ENCODE peak calls at places on chromosomes 4 and X, in six cellular contexts. One of them, this sample, is unnamed.

GRCh38 chrX:103927633-103928032 is 34.8 kb upstream of the TMSB15B start:
- DNase-seq in DND-41: no peak
- DNase-seq in brain microvascular endothelial cell: no peak
- DNase-seq in CD4-positive, alpha-beta T cell: no peak
- DNase-seq in dorsolateral prefrontal cortex: no peak
- DNase-seq in heart right ventricle: no peak
- DNase-seq in this sample: no peak

GRCh38 chr4:129668092-129668491 is 572.1 kb downstream of the C4orf33 start:
- DNase-seq in DND-41: no peak
- DNase-seq in brain microvascular endothelial cell: no peak
- DNase-seq in CD4-positive, alpha-beta T cell: no peak
- DNase-seq in dorsolateral prefrontal cortex: no peak
- DNase-seq in heart right ventricle: no peak
- DNase-seq in this sample: no peak

GRCh38 chrX:267771-268261 is 13.4 kb upstream of the PLCXD1 start:
- DNase-seq in DND-41: no peak
- DNase-seq in brain microvascular endothelial cell: no peak
- DNase-seq in CD4-positive, alpha-beta T cell: no peak
- DNase-seq in dorsolateral prefrontal cortex: no peak
- DNase-seq in heart right ventricle: no peak
- DNase-seq in this sample: no peak

GRCh38 chrX:5876984-5877655 is 351.5 kb downstream of the NLGN4X start:
- DNase-seq in DND-41: no peak
- DNase-seq in brain microvascular endothelial cell: no peak
- DNase-seq in CD4-positive, alpha-beta T cell: no peak
- DNase-seq in dorsolateral prefrontal cortex: no peak
- DNase-seq in heart right ventricle: no peak
- DNase-seq in this sample: no peak

GRCh38 chr4:117755438-117755837 is 278.8 kb upstream of the NDST3 start:
- DNase-seq in DND-41: no peak
- DNase-seq in brain microvascular endothelial cell: no peak
- DNase-seq in CD4-positive, alpha-beta T cell: no peak
- DNase-seq in dorsolateral prefrontal cortex: no peak
- DNase-seq in heart right ventricle: no peak
- DNase-seq in this sample: no peak

GRCh38 chr4:8319061-8319460 is 49.5 kb downstream of the HTRA3 start:
- DNase-seq in DND-41: no peak
- DNase-seq in brain microvascular endothelial cell: no peak
- DNase-seq in CD4-positive, alpha-beta T cell: no peak
- DNase-seq in dorsolateral prefrontal cortex: no peak
- DNase-seq in heart right ventricle: no peak
- DNase-seq in this sample: no peak

GRCh38 chrX:32745323-32745722 is 466.0 kb downstream of the DMD start:
- DNase-seq in DND-41: no peak
- DNase-seq in brain microvascular endothelial cell: no peak
- DNase-seq in CD4-positive, alpha-beta T cell: no peak
- DNase-seq in dorsolateral prefrontal cortex: no peak
- DNase-seq in heart right ventricle: no peak
- DNase-seq in this sample: no peak

GRCh38 chr4:3402409-3403103 is 39.2 kb upstream of the HGFAC start:
- DNase-seq in DND-41: no peak
- DNase-seq in brain microvascular endothelial cell: peak
- DNase-seq in CD4-positive, alpha-beta T cell: no peak
- DNase-seq in dorsolateral prefrontal cortex: no peak
- DNase-seq in heart right ventricle: no peak
- DNase-seq in this sample: no peak

GRCh38 chrX:25202827-25203226 is 187.1 kb upstream of the ARX start:
- DNase-seq in DND-41: no peak
- DNase-seq in brain microvascular endothelial cell: no peak
- DNase-seq in CD4-positive, alpha-beta T cell: no peak
- DNase-seq in dorsolateral prefrontal cortex: no peak
- DNase-seq in heart right ventricle: no peak
- DNase-seq in this sample: no peak

GRCh38 chrX:153636716-153637115 is 10.3 kb upstream of the DUSP9 start:
- DNase-seq in DND-41: no peak
- DNase-seq in brain microvascular endothelial cell: no peak
- DNase-seq in CD4-positive, alpha-beta T cell: no peak
- DNase-seq in dorsolateral prefrontal cortex: no peak
- DNase-seq in heart right ventricle: no peak
- DNase-seq in this sample: no peak

GRCh38 chr4:154304679-154305078 is 186.9 kb downstream of the DCHS2 start:
- DNase-seq in DND-41: no peak
- DNase-seq in brain microvascular endothelial cell: no peak
- DNase-seq in CD4-positive, alpha-beta T cell: no peak
- DNase-seq in dorsolateral prefrontal cortex: no peak
- DNase-seq in heart right ventricle: no peak
- DNase-seq in this sample: no peak

GRCh38 chrX:100994352-100995281 is 25.1 kb downstream of the ARL13A start:
- DNase-seq in DND-41: no peak
- DNase-seq in brain microvascular endothelial cell: peak
- DNase-seq in CD4-positive, alpha-beta T cell: no peak
- DNase-seq in dorsolateral prefrontal cortex: no peak
- DNase-seq in heart right ventricle: no peak
- DNase-seq in this sample: no peak

GRCh38 chrX:106698693-106699092 is 27.8 kb upstream of the RNF128 start:
- DNase-seq in DND-41: no peak
- DNase-seq in brain microvascular endothelial cell: peak
- DNase-seq in CD4-positive, alpha-beta T cell: no peak
- DNase-seq in dorsolateral prefrontal cortex: no peak
- DNase-seq in heart right ventricle: no peak
- DNase-seq in this sample: no peak

GRCh38 chrX:140091276-140091886 is 126.1 kb upstream of the CXorf66 start:
- DNase-seq in DND-41: no peak
- DNase-seq in brain microvascular endothelial cell: no peak
- DNase-seq in CD4-positive, alpha-beta T cell: no peak
- DNase-seq in dorsolateral prefrontal cortex: peak
- DNase-seq in heart right ventricle: no peak
- DNase-seq in this sample: peak

GRCh38 chr4:109216085-109216696 is 86.3 kb downstream of the COL25A1 start:
- DNase-seq in DND-41: no peak
- DNase-seq in brain microvascular endothelial cell: no peak
- DNase-seq in CD4-positive, alpha-beta T cell: no peak
- DNase-seq in dorsolateral prefrontal cortex: no peak
- DNase-seq in heart right ventricle: no peak
- DNase-seq in this sample: no peak

GRCh38 chr4:145808021-145808650 is 128.2 kb downstream of the C4orf51 start:
- DNase-seq in DND-41: no peak
- DNase-seq in brain microvascular endothelial cell: peak
- DNase-seq in CD4-positive, alpha-beta T cell: no peak
- DNase-seq in dorsolateral prefrontal cortex: no peak
- DNase-seq in heart right ventricle: peak
- DNase-seq in this sample: no peak

GRCh38 chr4:152352215-152352614 is 183.7 kb downstream of the FBXW7 start:
- DNase-seq in DND-41: no peak
- DNase-seq in brain microvascular endothelial cell: no peak
- DNase-seq in CD4-positive, alpha-beta T cell: no peak
- DNase-seq in dorsolateral prefrontal cortex: no peak
- DNase-seq in heart right ventricle: no peak
- DNase-seq in this sample: no peak
- H3K27ac ChIP-seq in DND-41: peak
- H3K27ac ChIP-seq in brain microvascular endothelial cell: peak
- H3K27ac ChIP-seq in CD4-positive, alpha-beta T cell: no peak
- H3K27ac ChIP-seq in dorsolateral prefrontal cortex: peak
- H3K27ac ChIP-seq in heart right ventricle: peak
- H3K27ac ChIP-seq in this sample: peak

GRCh38 chr4:52641853-52642563 is 17.1 kb downstream of the USP46 start:
- DNase-seq in DND-41: no peak
- DNase-seq in brain microvascular endothelial cell: peak
- DNase-seq in CD4-positive, alpha-beta T cell: no peak
- DNase-seq in dorsolateral prefrontal cortex: no peak
- DNase-seq in heart right ventricle: no peak
- DNase-seq in this sample: no peak

GRCh38 chr4:52638717-52639116 is 20.4 kb downstream of the USP46 start:
- DNase-seq in DND-41: no peak
- DNase-seq in brain microvascular endothelial cell: no peak
- DNase-seq in CD4-positive, alpha-beta T cell: no peak
- DNase-seq in dorsolateral prefrontal cortex: no peak
- DNase-seq in heart right ventricle: no peak
- DNase-seq in this sample: no peak

GRCh38 chr4:52643846-52644245 is 15.3 kb downstream of the USP46 start:
- DNase-seq in DND-41: no peak
- DNase-seq in brain microvascular endothelial cell: peak
- DNase-seq in CD4-positive, alpha-beta T cell: no peak
- DNase-seq in dorsolateral prefrontal cortex: peak
- DNase-seq in heart right ventricle: peak
- DNase-seq in this sample: no peak

GRCh38 chr4:52643190-52643589 is 15.9 kb downstream of the USP46 start:
- DNase-seq in DND-41: no peak
- DNase-seq in brain microvascular endothelial cell: no peak
- DNase-seq in CD4-positive, alpha-beta T cell: no peak
- DNase-seq in dorsolateral prefrontal cortex: no peak
- DNase-seq in heart right ventricle: no peak
- DNase-seq in this sample: no peak

DNA sequence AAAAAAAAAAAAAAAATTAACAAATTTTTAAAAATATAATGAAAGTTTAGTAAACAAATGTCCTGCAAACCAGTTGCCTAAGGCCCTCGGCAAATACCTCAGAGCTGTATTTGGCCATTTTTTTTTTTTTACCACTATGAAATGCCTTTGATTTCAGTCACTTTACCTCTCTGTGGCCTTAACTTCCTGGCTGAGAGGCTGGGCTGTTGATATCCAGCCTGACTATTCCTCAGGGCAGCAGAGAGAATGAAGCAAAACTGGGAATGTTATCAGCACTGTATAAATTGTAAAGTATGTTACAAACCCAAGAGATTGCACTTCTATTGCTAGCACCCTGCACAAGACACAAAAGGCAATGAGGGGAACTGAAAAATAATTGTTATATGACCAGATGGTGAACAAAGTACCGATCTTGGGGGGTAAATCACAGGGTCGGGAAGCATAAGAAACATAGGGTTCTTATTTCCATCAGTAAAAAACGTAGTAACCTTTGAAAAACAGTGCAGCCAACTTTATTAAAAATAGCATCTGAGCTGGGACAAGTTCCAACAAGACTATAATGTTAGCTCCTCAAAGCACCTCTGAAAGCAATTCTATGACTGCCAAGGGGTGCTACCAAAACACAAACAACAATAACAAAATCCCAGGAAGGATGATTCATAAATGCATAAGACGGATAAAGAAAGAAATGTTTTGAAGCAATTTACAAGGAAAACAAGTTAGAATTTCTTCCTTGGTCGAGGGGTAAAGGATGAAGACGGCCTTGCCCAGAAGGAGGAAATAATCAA is 18.1 kb downstream of the USP46 start:
- DNase-seq in DND-41: no peak
- DNase-seq in brain microvascular endothelial cell: peak
- DNase-seq in CD4-positive, alpha-beta T cell: no peak
- DNase-seq in dorsolateral prefrontal cortex: no peak
- DNase-seq in heart right ventricle: no peak
- DNase-seq in this sample: no peak
- H3K27ac ChIP-seq in DND-41: no peak
- H3K27ac ChIP-seq in brain microvascular endothelial cell: peak
- H3K27ac ChIP-seq in CD4-positive, alpha-beta T cell: no peak
- H3K27ac ChIP-seq in dorsolateral prefrontal cortex: no peak
- H3K27ac ChIP-seq in heart right ventricle: peak
- H3K27ac ChIP-seq in this sample: no peak

GRCh38 chrX:40093586-40093985 is 4.2 kb downstream of the BCOR start:
- DNase-seq in DND-41: no peak
- DNase-seq in brain microvascular endothelial cell: no peak
- DNase-seq in CD4-positive, alpha-beta T cell: no peak
- DNase-seq in dorsolateral prefrontal cortex: no peak
- DNase-seq in heart right ventricle: no peak
- DNase-seq in this sample: no peak
- H3K27ac ChIP-seq in DND-41: no peak
- H3K27ac ChIP-seq in brain microvascular endothelial cell: no peak
- H3K27ac ChIP-seq in CD4-positive, alpha-beta T cell: no peak
- H3K27ac ChIP-seq in dorsolateral prefrontal cortex: peak
- H3K27ac ChIP-seq in heart right ventricle: no peak
- H3K27ac ChIP-seq in this sample: no peak

DNA sequence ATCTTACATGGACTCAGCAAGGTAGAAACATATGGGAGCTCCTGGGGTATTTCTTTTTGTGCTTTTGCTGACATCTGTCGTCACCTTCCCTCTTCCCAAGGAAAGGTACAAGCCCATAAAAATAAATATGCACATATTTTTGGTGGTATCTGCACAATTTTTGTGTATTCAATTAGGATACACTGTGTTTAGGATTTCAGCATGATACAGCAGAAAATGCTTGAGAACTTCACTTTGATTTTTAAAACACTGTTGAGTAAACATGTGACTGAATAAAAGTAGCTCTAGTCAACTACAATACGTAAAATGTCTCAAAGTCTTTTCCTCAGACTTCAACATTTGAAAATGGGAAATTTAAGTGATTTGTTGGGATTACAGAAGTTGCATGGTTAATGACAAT is 99.4 kb upstream of the SPANXC start:
- DNase-seq in DND-41: no peak
- DNase-seq in brain microvascular endothelial cell: no peak
- DNase-seq in CD4-positive, alpha-beta T cell: no peak
- DNase-seq in dorsolateral prefrontal cortex: no peak
- DNase-seq in heart right ventricle: no peak
- DNase-seq in this sample: no peak
- H3K27ac ChIP-seq in DND-41: no peak
- H3K27ac ChIP-seq in brain microvascular endothelial cell: no peak
- H3K27ac ChIP-seq in CD4-positive, alpha-beta T cell: no peak
- H3K27ac ChIP-seq in dorsolateral prefrontal cortex: no peak
- H3K27ac ChIP-seq in heart right ventricle: no peak
- H3K27ac ChIP-seq in this sample: no peak